ENCODE peak calls at places on chromosomes 11 and 22, in ten cellular contexts. F is PC-9, O is ascending aorta, Z is pancreas, T is colonic mucosa, I is Karpas-422, G is small intestine, V is HCT116, X is psoas muscle, A is GM23248. S is an unnamed sample.
A peak's percentile ranks its signal among the peaks of the same experiment; 100 is the strongest.

GRCh38 chr11:134207538-134208239 is 16.1 kb downstream of the NCAPD3 start:
- DNase-seq in X (peak; percentile 29), Z (peak; percentile 25), T (peak; percentile 44), F (no peak), V (no peak), O (no peak), A (peak; percentile 51), G (peak; percentile 27), I (peak; percentile 56), S (peak; percentile 58)

GRCh38 chr11:33234397-33235168 is 22.6 kb upstream of the HIPK3 start:
- DNase-seq in F (no peak), T (no peak), V (no peak), A (peak; percentile 18), O (no peak), Z (no peak), G (no peak), I (no peak), X (no peak), S (no peak)

GRCh38 chr11:118438314-118438931 is 2.1 kb downstream of the KMT2A start:
- DNase-seq in I (peak; percentile 44), Z (peak; percentile 23), V (no peak), T (peak; percentile 62), F (no peak), O (peak; percentile 41), A (peak; percentile 95), X (peak; percentile 14), G (peak; percentile 58), S (peak; percentile 45)

GRCh38 chr11:115390441-115390840 is 113.8 kb downstream of the CADM1 start:
- DNase-seq in G (peak; percentile 16), X (no peak), V (no peak), T (no peak), Z (no peak), I (no peak), O (no peak), A (no peak), F (no peak), S (no peak)

GRCh38 chr11:120337896-120338840 is 2.0 kb downstream of the ARHGEF12 start:
- DNase-seq in T (no peak), A (peak; percentile 67), F (peak; percentile 63), I (no peak), O (no peak), G (peak; percentile 29), Z (no peak), V (no peak), X (no peak), S (no peak)

GRCh38 chr11:75371930-75372876 is 20.7 kb upstream of the ARRB1 start:
- DNase-seq in G (peak; percentile 94), X (no peak), T (peak; percentile 75), O (no peak), A (peak; percentile 68), F (peak; percentile 95), I (no peak), V (no peak), Z (no peak), S (no peak)

GRCh38 chr22:49948116-49948515 is 12.5 kb upstream of the PIM3 start:
- DNase-seq in F (no peak), T (peak; percentile 80), A (no peak), V (no peak), G (peak; percentile 73), X (no peak), Z (peak; percentile 70), I (no peak), O (no peak), S (no peak)

GRCh38 chr11:129248618-129249017 is 56.5 kb upstream of the ARHGAP32 start:
- DNase-seq in X (no peak), V (no peak), Z (no peak), I (no peak), T (no peak), F (no peak), O (no peak), A (peak; percentile 87), G (peak; percentile 9), S (no peak)

GRCh38 chr11:93648168-93648567 is 13.3 kb upstream of the CEP295 start:
- DNase-seq in I (peak; percentile 70), F (no peak), G (peak; percentile 36), V (no peak), T (no peak), Z (no peak), O (no peak), X (no peak), A (peak; percentile 21), S (peak; percentile 23)

GRCh38 chr11:102546923-102547471 is 16.4 kb upstream of the MMP7 start:
- DNase-seq in X (no peak), V (no peak), Z (no peak), A (no peak), G (no peak), O (no peak), F (no peak), I (peak; percentile 58), T (no peak), S (no peak)

GRCh38 chr11:116357769-116358544 is 414.8 kb downstream of the BUD13 start:
- DNase-seq in F (no peak), Z (no peak), X (no peak), V (peak; percentile 37), I (no peak), G (peak; percentile 55), T (peak; percentile 35), O (no peak), A (peak; percentile 18), S (no peak)

GRCh38 chr22:29031236-29031982 is 30.2 kb downstream of the C22orf31 start:
- DNase-seq in T (peak; percentile 58), V (peak; percentile 97), X (peak; percentile 68), O (peak; percentile 77), A (peak; percentile 97), F (peak; percentile 90), Z (peak; percentile 42), I (no peak), G (no peak), S (no peak)
- H3K27ac ChIP-seq in T (peak overlapping the region; percentile 35), V (peak overlapping the region; percentile 97), X (peak overlapping the region; percentile 87), O (peak overlapping the region; percentile 92), A (peak overlapping the region; percentile 82), F (peak overlapping the region; percentile 93), Z (peak overlapping the region; percentile 62), I (no peak overlapping the region), G (no peak overlapping the region), S (no peak overlapping the region)

DNA sequence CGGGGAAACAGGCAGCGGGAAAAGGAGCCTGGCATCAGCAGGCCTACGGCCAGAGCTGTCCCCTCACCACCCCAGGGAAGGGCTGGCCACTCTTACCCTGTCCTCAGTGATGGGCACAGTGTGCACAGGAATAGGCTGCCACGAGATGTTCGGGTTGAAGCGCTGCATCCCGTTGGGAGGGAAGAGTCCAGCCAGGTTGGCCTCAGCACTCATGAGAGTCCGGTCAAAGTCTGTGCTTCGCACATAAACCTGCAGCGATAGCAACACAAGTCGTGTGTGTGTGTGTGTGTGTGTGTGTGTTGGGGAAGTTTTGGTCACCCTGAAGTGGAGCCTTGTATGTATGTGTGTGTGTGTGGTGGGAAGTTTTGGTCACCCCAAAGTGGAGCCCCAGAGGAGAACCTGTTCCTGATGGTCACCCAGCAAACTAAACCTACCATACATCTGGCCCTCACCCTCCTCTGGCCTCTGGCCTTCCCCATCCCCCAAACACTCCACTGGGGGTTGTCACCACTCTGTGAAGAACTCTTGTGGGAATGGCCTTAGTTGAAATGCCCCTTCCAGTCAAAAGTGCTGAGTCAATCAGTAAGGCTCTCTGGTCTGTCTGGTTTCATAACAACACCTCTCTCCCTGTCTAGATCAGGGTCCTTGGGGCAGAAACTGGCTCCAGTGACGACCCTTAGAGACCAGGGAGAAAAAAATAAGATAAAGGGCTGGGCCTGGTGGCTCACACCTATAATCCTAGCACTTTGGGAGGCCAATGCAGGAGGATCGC is 2.8 kb downstream of the ACP2 start:
- DNase-seq in V (no peak), O (no peak), I (no peak), T (no peak), A (no peak), G (peak; percentile 68), F (no peak), X (no peak), Z (no peak), S (no peak)
- H3K4me1 ChIP-seq in V (peaks cover 7% of the 10 kb centered on the region), O (no peaks in the 10 kb centered on the region), I (peaks cover 24% of the 10 kb centered on the region), T (no peaks in the 10 kb centered on the region), A (peaks cover 18% of the 10 kb centered on the region), G (peaks cover 11% of the 10 kb centered on the region), F (peaks cover 51% of the 10 kb centered on the region), X (peaks cover 16% of the 10 kb centered on the region), Z (no peaks in the 10 kb centered on the region), S (peaks cover 19% of the 10 kb centered on the region)

GRCh38 chr11:19306570-19306969 is 65.8 kb upstream of the E2F8 start:
- DNase-seq in I (no peak), T (no peak), V (no peak), O (no peak), G (no peak), X (no peak), F (no peak), A (no peak), Z (no peak), S (no peak)

DNA sequence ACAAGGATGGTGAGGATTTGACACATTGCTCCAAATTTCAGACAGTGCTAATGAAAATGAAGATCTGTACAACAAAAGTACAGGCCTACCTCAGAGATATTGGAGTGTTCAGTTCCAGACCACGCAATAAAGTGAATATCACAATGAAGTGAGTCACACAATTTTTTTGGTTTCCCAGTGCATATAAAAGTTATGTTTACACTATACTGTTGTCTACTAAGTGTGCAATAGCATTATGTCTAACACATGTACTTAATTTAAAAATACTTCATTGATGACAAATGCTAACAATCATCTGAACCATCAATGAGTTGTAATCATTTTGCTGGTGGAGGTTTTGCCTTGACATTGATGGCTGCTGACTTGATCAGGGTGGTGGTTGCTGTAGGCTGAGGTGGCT is 60.6 kb upstream of the E2F8 start:
- DNase-seq in Z (no peak), T (no peak), A (peak; percentile 45), I (no peak), F (no peak), X (no peak), O (no peak), G (no peak), V (no peak), S (no peak)
- H3K4me3 ChIP-seq in Z (no peak overlapping the region), T (no peak overlapping the region), A (no peak overlapping the region), I (no peak overlapping the region), F (no peak overlapping the region), X (no peak overlapping the region), O (no peak overlapping the region), G (no peak overlapping the region), V (no peak overlapping the region), S (no peak overlapping the region)

GRCh38 chr11:86558219-86558618 is 114.2 kb downstream of the ME3 start:
- DNase-seq in O (no peak), A (peak; percentile 79), X (no peak), T (no peak), G (no peak), Z (no peak), V (no peak), F (no peak), I (no peak), S (no peak)

GRCh38 chr11:86558841-86559240 is 113.6 kb downstream of the ME3 start:
- DNase-seq in T (no peak), G (peak; percentile 64), Z (no peak), A (no peak), O (no peak), F (no peak), V (no peak), I (no peak), X (no peak), S (no peak)

DNA sequence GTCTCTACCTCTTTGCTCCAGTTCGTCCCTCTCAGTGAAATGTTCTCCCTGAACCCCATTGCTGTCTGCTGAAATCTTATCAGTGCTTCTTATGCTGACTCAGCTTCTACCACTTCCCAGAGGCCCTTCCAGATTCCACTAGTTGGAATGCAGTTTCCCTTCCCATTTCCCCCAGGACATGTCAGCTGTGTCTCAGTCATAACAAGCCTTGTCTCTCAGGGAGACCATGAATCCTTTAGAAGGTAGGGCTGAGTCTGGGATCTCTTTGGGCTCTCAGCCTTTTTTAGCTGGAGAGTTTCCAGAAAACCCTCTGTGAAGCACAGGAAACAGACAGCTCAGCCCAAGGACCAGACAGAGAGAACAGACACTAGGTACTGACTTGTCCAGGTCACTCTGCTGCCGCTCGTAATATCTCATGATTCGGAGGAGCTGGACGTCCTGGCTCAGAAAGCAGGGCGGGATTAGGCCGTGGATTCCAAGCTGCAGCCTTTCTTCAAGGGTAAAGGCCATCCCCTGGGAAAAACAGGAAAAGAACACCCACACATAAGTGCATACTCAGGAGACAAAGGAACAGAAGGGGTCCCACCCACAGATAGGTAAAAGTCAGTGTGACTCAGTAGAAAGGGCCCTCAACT is 113.0 kb downstream of the ME3 start:
- DNase-seq in O (no peak), T (no peak), A (peak; percentile 79), I (no peak), V (no peak), Z (no peak), F (no peak), G (peak; percentile 33), X (no peak), S (no peak)
- H3K27ac ChIP-seq in O (peak overlapping the region; percentile 27), T (no peak overlapping the region), A (peak overlapping the region; percentile 50), I (no peak overlapping the region), V (no peak overlapping the region), Z (no peak overlapping the region), F (no peak overlapping the region), G (peak overlapping the region; percentile 44), X (peak overlapping the region; percentile 62), S (no peak overlapping the region)

S was measured in CD4-positive, CD25-positive, alpha-beta regulatory T cell.